ENCODE peak calls at places on chromosomes 7 and 10, in seven cellular contexts. P is HCT116, I is PC-9, F is PC-3, G is GM23338, U is OCI-LY7, J is hepatocyte. V is an unnamed sample. For H3K9me2, the result is how much of the 10 kb centered on the place peaks cover.

GRCh38 chr7:107327986-107328569 is 141.8 kb upstream of the GPR22 start:
- DNase-seq in I (peak), G (no peak), P (no peak), F (peak), J (no peak), U (no peak), V (peak)

GRCh38 chr10:11086177-11086576 is 68.5 kb downstream of the CELF2 start:
- DNase-seq in I (no peak), J (peak), U (no peak), P (no peak), F (no peak), G (no peak), V (no peak)

GRCh38 chr7:130695840-130696239 is 9.5 kb upstream of the TSGA13 start:
- DNase-seq in F (peak), J (peak), I (peak), P (peak), G (peak), U (peak), V (peak)

GRCh38 chr10:17250736-17251135 is 22.7 kb downstream of the VIM start:
- DNase-seq in F (peak), I (no peak), G (no peak), P (no peak), U (no peak), J (no peak), V (peak)

GRCh38 chr7:69412331-69413146 is 185.7 kb upstream of the AUTS2 start:
- DNase-seq in I (no peak), P (no peak), U (peak), G (no peak), J (peak), F (no peak), V (peak)

GRCh38 chr7:36604801-36605200 is 119.5 kb downstream of the AOAH start:
- DNase-seq in U (no peak), F (no peak), J (peak), I (no peak), G (no peak), P (no peak), V (no peak)

GRCh38 chr10:59880976-59881510 is 25.3 kb downstream of the CCDC6 start:
- DNase-seq in F (no peak), U (no peak), I (no peak), P (no peak), J (no peak), G (no peak), V (no peak)

GRCh38 chr7:104327534-104327933 is 869 bp upstream of the LHFPL3 start:
- DNase-seq in G (no peak), I (no peak), J (no peak), P (no peak), U (no peak), F (no peak), V (no peak)

GRCh38 chr10:89389254-89389653 is 3.2 kb upstream of the IFIT1 start:
- DNase-seq in G (peak), J (peak), F (peak), I (no peak), U (peak), P (peak), V (peak)

GRCh38 chr10:99709480-99710229 is 22.3 kb downstream of the COX15 start:
- DNase-seq in F (no peak), G (peak), P (no peak), I (no peak), J (no peak), U (no peak), V (peak)

GRCh38 chr10:482036-482435 is 207.4 kb downstream of the DIP2C start:
- DNase-seq in P (no peak), I (no peak), F (no peak), J (no peak), G (no peak), U (no peak), V (no peak)

GRCh38 chr10:51422311-51423120 is 276.9 kb downstream of the CSTF2T start:
- DNase-seq in F (peak), U (peak), I (peak), J (peak), P (peak), G (peak), V (peak)

GRCh38 chr10:124527996-124528395 is 66.4 kb downstream of the LHPP start:
- DNase-seq in P (no peak), G (no peak), J (no peak), F (no peak), I (no peak), U (no peak), V (no peak)

GRCh38 chr10:124524991-124525653 is 63.5 kb downstream of the LHPP start:
- DNase-seq in F (peak), I (peak), G (no peak), U (no peak), P (no peak), J (peak), V (peak)

GRCh38 chr10:124523886-124524285 is 62.3 kb downstream of the LHPP start:
- DNase-seq in J (no peak), I (no peak), F (no peak), G (no peak), P (no peak), U (no peak), V (peak)

GRCh38 chr10:124526621-124527267 is 65.1 kb downstream of the LHPP start:
- DNase-seq in J (no peak), I (no peak), F (no peak), U (no peak), P (no peak), G (no peak), V (no peak)

DNA sequence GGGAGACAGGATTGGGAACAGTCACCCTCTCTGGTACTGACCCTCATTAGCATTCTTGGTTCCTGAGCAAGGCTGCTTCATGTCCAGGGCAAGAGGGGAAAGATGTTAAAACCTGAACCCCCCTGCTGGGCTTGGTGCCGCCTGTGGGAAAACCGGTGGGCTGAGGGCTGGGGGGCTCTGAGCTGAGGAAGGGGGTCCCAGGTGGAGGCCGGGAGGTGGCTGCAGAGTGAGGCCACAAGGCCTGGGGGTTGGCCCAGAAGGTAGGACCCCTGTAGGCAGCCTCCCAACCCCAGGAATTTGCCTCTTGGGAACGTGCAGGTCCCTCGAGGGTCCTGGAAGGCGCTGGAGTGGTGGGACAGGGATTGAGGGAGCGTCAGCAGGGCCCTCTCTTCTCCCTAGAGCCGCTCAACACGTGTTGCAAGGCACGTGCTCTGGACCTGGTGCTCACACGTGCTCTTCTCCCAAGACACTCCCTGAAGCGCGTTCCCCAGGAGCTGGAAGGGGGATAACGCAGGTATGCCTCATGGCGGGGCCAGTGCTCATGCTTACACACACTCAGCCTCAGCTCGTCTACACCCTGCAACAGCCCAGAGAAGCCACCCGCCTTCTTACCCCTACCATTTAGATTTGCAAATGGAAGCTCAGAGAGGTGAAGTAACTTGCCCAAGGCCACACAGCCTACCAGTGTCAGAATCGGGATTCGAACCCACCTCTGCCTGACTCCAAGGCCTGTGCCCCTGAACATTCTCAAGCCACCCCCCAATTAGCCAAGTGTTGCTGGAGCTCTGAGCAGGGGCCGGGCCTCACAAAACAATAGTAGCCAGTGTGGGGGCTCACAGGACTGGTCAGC is 64.4 kb downstream of the LHPP start:
- DNase-seq in P (no peak), U (no peak), F (no peak), J (no peak), G (no peak), I (no peak), V (no peak)
- H3K9me2 ChIP-seq in P (under half), U (under half), F (under half), J (under half), G (under half), I (under half), V (under half)

DNA sequence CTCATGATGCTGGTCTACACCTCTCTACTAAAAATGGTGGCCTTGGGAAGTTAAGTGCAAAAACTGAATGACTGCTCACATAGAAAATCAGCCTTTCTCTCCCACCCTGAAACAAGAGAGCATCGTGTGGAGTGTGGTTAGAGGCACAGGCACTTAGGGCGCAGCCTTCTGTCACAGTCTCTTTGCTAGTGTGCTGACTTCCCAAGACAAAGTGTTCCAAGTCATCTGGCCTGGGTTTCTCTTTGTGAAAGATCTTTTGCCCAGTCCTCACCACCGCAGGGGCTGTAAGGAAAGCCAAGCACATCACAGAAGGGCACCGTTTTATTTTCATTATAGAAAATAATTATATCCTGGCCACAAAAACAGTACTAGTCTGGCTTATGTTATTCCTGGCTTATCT is 12.5 kb downstream of the STN1 start:
- DNase-seq in G (no peak), J (no peak), P (no peak), F (no peak), U (no peak), I (no peak), V (no peak)
- H3K27ac ChIP-seq in G (no peak), J (no peak), P (no peak), F (no peak), U (no peak), I (no peak), V (no peak)

DNA sequence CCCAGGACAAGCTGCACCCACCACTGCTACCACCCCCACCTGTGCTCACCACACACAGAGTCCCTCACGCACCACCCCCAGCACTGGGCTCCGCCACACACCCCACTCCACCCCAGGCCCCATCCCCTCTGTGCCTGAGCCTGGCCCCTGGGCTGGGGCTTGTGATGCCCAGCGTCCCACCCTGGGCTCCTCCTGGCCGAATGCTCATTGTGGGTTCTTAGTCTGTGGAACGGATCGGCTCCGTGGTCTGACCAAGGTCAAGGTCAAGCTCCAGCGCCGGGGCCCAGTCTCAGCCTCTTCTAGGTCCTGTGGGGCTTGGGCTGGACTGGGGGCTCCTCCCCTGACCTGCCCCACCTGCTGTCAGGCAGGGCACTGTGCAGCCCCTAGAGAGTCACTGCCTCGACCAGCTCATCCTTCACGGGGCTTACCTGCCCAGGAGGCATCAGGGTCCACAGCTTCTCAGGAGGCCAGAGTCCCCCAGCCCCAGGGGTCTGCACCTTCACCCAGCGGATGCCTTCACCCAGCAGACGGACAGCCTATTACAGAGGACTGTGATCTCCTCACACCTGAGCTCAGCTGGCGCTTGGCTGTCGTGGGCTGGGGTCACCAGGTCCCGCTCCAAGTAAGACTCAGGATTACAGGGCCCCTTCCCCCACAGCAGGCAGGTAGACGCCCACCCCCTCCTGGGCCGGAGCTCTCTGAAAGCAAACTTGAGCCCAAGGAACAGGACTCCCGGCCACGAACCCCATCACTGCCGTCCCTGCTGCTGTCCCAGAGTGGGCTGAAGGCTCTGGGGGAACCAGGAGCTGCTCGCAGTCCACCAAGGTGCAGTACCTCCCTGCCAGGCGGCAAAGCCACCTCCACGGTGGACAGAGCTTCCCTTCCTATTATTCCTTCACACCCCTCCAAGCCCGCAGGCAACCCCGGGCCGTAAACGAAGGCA is 15.3 kb upstream of the UTF1 start:
- DNase-seq in G (no peak), P (no peak), F (no peak), J (no peak), I (no peak), U (no peak), V (no peak)
- H3K9me2 ChIP-seq in G (under half), P (under half), F (under half), J (under half), I (under half), U (under half), V (under half)

DNA sequence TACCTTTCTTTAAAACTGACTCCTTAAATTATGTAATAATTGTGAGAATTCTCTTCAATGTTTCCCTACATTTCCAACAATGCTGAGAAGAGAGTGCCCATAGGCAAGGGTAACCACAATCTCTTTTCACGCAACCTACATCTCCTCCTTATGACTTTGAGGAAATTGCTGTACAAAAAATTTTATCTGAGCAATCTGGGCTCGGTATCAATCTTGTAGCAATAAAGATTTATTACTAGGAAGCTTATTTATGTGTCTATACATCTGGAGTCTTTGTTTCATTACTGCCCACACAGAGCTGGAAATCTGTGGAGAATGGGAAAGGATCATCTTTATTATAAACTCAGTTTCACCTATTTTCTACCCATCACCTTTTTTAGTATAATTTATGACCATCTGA is 913.8 kb upstream of the SORCS1 start:
- DNase-seq in J (no peak), F (no peak), I (no peak), G (no peak), U (no peak), P (no peak), V (no peak)
- H3K27ac ChIP-seq in J (no peak), F (no peak), I (no peak), G (no peak), U (no peak), P (no peak), V (no peak)

GRCh38 chr7:55308186-55308929 is 56.8 kb upstream of the LANCL2 start:
- DNase-seq in U (no peak), I (no peak), F (no peak), P (no peak), J (peak), G (no peak), V (peak)
- H3K9me2 ChIP-seq in U (under half), I (under half), F (under half), P (under half), J (under half), G (under half), V (under half)

GRCh38 chr7:129313282-129313681 is 88.5 kb downstream of the AHCYL2 start:
- DNase-seq in F (no peak), I (no peak), U (no peak), G (no peak), P (no peak), J (no peak), V (no peak)

GRCh38 chr7:129317450-129317849 is 92.6 kb downstream of the AHCYL2 start:
- DNase-seq in F (no peak), J (no peak), G (no peak), I (no peak), U (no peak), P (no peak), V (no peak)

GRCh38 chr7:129311429-129311828 is 86.6 kb downstream of the AHCYL2 start:
- DNase-seq in G (no peak), J (no peak), F (no peak), P (no peak), I (no peak), U (no peak), V (no peak)

DNA sequence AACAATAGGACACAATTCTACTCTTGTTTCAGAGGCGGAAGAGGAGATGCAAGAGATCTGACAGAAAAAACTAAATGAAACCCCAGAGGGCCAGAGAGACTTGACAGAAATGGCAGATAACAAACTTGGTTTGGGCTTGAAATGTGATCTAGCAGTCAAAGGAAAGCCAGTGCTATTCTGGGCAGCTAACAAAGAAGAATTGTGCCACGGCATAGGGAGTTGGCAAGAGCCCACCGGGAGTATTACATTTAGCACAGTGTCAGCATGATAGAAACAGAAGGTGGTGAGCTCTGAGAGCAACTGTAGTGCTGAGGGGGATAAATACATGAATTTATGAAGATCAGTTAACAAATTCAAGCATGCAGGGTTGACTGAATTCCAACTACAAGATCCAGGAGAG is 91.1 kb downstream of the AHCYL2 start:
- DNase-seq in I (no peak), F (no peak), G (no peak), U (no peak), J (no peak), P (no peak), V (no peak)
- H3K27ac ChIP-seq in I (no peak), F (no peak), G (no peak), U (no peak), J (no peak), P (no peak), V (no peak)